ENCODE peak calls at places on chromosomes 4 and X, in four cellular contexts. Q is WTC11, P is HepG2, J is K562. G is an unnamed sample.

GRCh38 chr4:109978704-109979103 is 66.0 kb downstream of the EGF start:
- DNase-seq in J (no peak), P (no peak), Q (no peak), G (no peak)

GRCh38 chr4:47462799-47463234 is 685 bp downstream of the COMMD8 start:
- DNase-seq in P (no peak), J (no peak), Q (no peak), G (no peak)

GRCh38 chrX:87961471-87961870 is 443.9 kb downstream of the KLHL4 start:
- DNase-seq in P (no peak), J (no peak), Q (no peak), G (no peak)

GRCh38 chrX:16695079-16695676 is 17.3 kb downstream of the CTPS2 start:
- DNase-seq in Q (peak), P (peak), J (peak), G (peak)

GRCh38 chrX:43968347-43968746 is 4.8 kb downstream of the NDP start:
- DNase-seq in Q (no peak), J (no peak), P (no peak), G (no peak)

GRCh38 chrX:1249101-1249887 is 19.3 kb upstream of the CSF2RA start:
- DNase-seq in P (peak), Q (peak), J (no peak), G (no peak)

GRCh38 chr4:162163892-162164759 is at the start of gene FSTL5:
- DNase-seq in P (peak), Q (peak), J (peak), G (peak)

GRCh38 chr4:128341634-128342033 is 54.0 kb upstream of the PGRMC2 start:
- DNase-seq in J (no peak), Q (no peak), P (peak), G (no peak)

GRCh38 chr4:77040856-77041576 is 34.8 kb downstream of the CCNI start:
- DNase-seq in J (no peak), P (no peak), Q (no peak), G (no peak)

GRCh38 chr4:76984127-76984526 is 34.6 kb downstream of the SEPTIN11 start:
- DNase-seq in Q (no peak), P (peak), J (peak), G (no peak)

GRCh38 chr4:19739101-19739651 is 512.5 kb upstream of the SLIT2 start:
- DNase-seq in P (no peak), Q (no peak), J (no peak), G (peak)

GRCh38 chrX:3384330-3384729 is 37.9 kb upstream of the MXRA5 start:
- DNase-seq in J (no peak), P (no peak), Q (no peak), G (no peak)

GRCh38 chrX:22097295-22097694 is 65.2 kb downstream of the PHEX start:
- DNase-seq in J (no peak), P (no peak), Q (no peak), G (peak)

GRCh38 chr4:8380511-8381415 is 59.8 kb downstream of the ACOX3 start:
- DNase-seq in J (no peak), Q (no peak), P (no peak), G (no peak)

GRCh38 chr4:48554606-48555005 is 64.6 kb downstream of the ZAR1 start:
- DNase-seq in J (no peak), P (no peak), Q (no peak), G (no peak)

GRCh38 chrX:3638280-3638873 is 75.1 kb downstream of the PRKX start:
- DNase-seq in J (peak), Q (peak), P (peak), G (peak)

GRCh38 chrX:132413459-132413858 is 75.4 kb downstream of the MBNL3 start:
- DNase-seq in Q (peak), J (peak), P (peak), G (peak)

GRCh38 chr4:80446664-80447063 is 111.1 kb downstream of the CFAP299 start:
- DNase-seq in P (no peak), J (no peak), Q (no peak), G (no peak)

GRCh38 chrX:45479835-45480422 is 279.3 kb upstream of the DIPK2B start:
- DNase-seq in J (no peak), Q (no peak), P (peak), G (peak)

GRCh38 chr4:114087596-114088230 is 108.3 kb upstream of the ARSJ start:
- DNase-seq in P (no peak), J (no peak), Q (no peak), G (no peak)

GRCh38 chrX:87941841-87942240 is 424.2 kb downstream of the KLHL4 start:
- DNase-seq in Q (no peak), J (no peak), P (no peak), G (no peak)

GRCh38 chr4:98204236-98204553 is 57.0 kb upstream of the RAP1GDS1 start:
- DNase-seq in P (no peak), J (no peak), Q (no peak), G (no peak)

GRCh38 chr4:38563703-38564490 is 100.1 kb upstream of the KLF3 start:
- DNase-seq in P (no peak), J (no peak), Q (no peak), G (no peak)

GRCh38 chrX:119692241-119693031 is 532 bp downstream of the SEPTIN6 start:
- DNase-seq in Q (peak), P (no peak), J (peak), G (peak)

GRCh38 chr4:189823611-189824010 is 117.1 kb upstream of the FRG1 start:
- DNase-seq in Q (no peak), P (no peak), J (no peak), G (no peak)

GRCh38 chr4:113809313-113809712 is 47.8 kb upstream of the CAMK2D start:
- DNase-seq in J (no peak), P (no peak), Q (no peak), G (no peak)

GRCh38 chr4:175906397-175906796 is 94.3 kb upstream of the GPM6A start:
- DNase-seq in Q (no peak), J (no peak), P (no peak), G (no peak)

GRCh38 chr4:140790765-140791164 is 34.6 kb upstream of the TBC1D9 start:
- DNase-seq in P (no peak), J (no peak), Q (no peak), G (no peak)

GRCh38 chr4:77619408-77619807 is 13.8 kb downstream of the CXCL13 start:
- DNase-seq in P (no peak), J (no peak), Q (no peak), G (no peak)

GRCh38 chrX:39850630-39851152 is 247.1 kb downstream of the BCOR start:
- DNase-seq in Q (peak), J (peak), P (no peak), G (no peak)

GRCh38 chr4:121706595-121707021 is 9.8 kb upstream of the ANXA5 start:
- DNase-seq in J (no peak), P (no peak), Q (no peak), G (no peak)

GRCh38 chrX:41352329-41352801 is 18.4 kb downstream of the DDX3X start:
- DNase-seq in J (no peak), P (no peak), Q (no peak), G (no peak)
- TF ChIP-seq NR3C1 in J (no peak), P (no peak), Q (no peak), G (no peak)

GRCh38 chr4:25900310-25900709 is 13.7 kb upstream of the SMIM20 start:
- DNase-seq in J (no peak), Q (no peak), P (no peak), G (no peak)
- TF ChIP-seq NR3C1 in J (no peak), Q (no peak), P (no peak), G (no peak)

GRCh38 chr4:70559216-70559830 is 32.7 kb upstream of the AMBN start:
- DNase-seq in Q (peak), P (peak), J (peak), G (peak)
- TF ChIP-seq NR3C1 in Q (no peak), P (no peak), J (no peak), G (no peak)

GRCh38 chrX:49915352-49916222 is 6.8 kb upstream of the CLCN5 start:
- DNase-seq in J (peak), Q (peak), P (peak), G (peak)
- TF ChIP-seq NR3C1 in J (no peak), Q (no peak), P (no peak), G (no peak)

GRCh38 chrX:150736478-150736877 is 43.3 kb downstream of the MTMR1 start:
- DNase-seq in J (no peak), Q (no peak), P (no peak), G (no peak)

GRCh38 chrX:150731795-150732194 is 38.6 kb downstream of the MTMR1 start:
- DNase-seq in Q (no peak), J (peak), P (no peak), G (no peak)

GRCh38 chrX:150729956-150730355 is 36.8 kb downstream of the MTMR1 start:
- DNase-seq in P (no peak), J (no peak), Q (no peak), G (no peak)

DNA sequence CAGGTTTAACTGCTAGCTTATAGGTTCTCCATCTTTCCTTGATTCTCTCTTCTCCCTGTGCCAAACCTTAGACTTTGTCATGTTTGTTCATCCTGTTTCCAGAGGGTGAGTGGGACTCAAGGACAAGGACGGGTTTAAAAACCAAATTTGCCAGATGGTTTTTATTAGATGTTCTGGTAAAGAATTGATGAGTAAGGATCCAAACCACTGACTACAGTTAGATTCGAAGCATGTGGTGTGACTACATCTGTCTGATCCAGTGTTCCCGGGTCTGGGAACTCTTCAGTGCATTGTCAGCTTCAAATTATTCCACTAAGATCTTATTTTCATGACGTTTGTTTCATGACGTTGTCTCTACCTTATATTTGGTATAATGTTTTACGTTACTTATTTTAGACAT is 37.5 kb downstream of the MTMR1 start:
- DNase-seq in P (no peak), Q (no peak), J (no peak), G (no peak)
- TF ChIP-seq NR3C1 in P (no peak), Q (no peak), J (no peak), G (no peak)

DNA sequence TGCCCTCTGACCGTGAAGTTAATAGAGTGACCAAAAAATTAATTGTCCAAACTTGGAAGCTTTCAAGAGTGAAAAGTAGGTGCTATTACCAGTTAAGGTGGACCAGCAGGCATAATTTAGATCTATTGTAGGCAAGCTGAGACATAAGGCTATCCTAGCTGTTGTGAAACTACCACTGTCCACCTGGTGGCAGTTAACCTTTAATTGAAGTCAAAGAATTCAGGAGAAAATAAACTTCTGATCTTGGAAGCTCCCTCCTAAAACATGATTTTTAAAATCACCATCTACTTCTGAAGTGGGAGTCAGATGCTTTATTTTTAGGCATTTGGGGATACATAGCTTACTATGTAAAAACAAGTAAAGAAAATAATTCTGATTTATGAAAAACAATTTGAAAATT is 636.3 kb upstream of the HTR2C start:
- DNase-seq in Q (no peak), J (peak), P (peak), G (no peak)
- TF ChIP-seq NR3C1 in Q (no peak), J (no peak), P (no peak), G (no peak)

GRCh38 chr4:21952549-21952948 is 4.0 kb upstream of the KCNIP4 start:
- DNase-seq in J (no peak), P (no peak), Q (no peak), G (no peak)

GRCh38 chr4:21946858-21947257 is 1.7 kb downstream of the KCNIP4 start:
- DNase-seq in J (no peak), Q (no peak), P (no peak), G (no peak)

GRCh38 chr4:21949073-21949457 is 493 bp upstream of the KCNIP4 start:
- DNase-seq in J (no peak), P (no peak), Q (no peak), G (no peak)

GRCh38 chr4:21947768-21948346 is 715 bp downstream of the KCNIP4 start:
- DNase-seq in P (no peak), J (no peak), Q (no peak), G (no peak)

DNA sequence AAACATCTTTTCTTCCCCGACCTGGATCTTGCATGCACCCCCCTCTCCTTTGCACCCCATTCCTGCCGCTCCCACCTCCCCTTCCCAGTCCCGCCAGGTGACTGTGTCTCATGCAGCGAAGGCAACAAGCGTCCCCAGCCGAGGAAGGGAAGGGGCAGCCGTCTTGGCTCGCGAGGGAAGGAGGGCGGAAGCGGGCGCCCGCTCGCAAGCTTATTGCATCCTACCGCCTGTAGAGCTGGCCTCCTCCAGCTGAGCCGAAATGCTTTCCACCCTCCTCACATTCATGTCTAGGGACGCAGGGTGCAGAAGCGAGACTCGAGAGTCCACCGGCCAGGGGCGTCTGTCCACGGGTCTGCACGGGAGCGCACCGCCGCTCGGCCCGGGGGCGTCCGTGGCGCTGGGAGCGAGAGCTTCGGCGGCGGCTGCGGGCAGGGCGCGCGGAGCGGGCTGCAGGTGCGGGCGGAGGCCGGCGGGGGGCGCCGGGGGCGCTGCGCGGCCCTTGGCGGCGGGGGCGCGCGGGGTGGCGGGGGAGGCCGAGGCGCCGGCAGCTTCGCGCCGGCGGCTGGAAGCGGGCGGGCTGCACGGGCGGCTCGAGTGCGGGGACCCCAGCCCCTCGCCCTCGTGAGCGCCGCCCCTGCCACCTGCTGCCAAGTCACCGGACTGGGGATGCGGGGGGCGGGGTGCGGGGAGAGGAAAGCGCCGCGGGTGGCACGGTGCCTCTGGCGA is at the start of gene KCNIP4:
- DNase-seq in P (no peak), J (no peak), Q (peak), G (no peak)
- TF ChIP-seq NR3C1 in P (no peak), J (no peak), Q (no peak), G (no peak)

GRCh38 chrX:130094712-130095111 is 15.6 kb downstream of the ELF4 start:
- DNase-seq in J (no peak), P (no peak), Q (no peak), G (no peak)

GRCh38 chrX:130086414-130087207 is 23.7 kb downstream of the ELF4 start:
- DNase-seq in P (no peak), Q (no peak), J (peak), G (no peak)

GRCh38 chrX:130093271-130093670 is 17.0 kb downstream of the ELF4 start:
- DNase-seq in Q (no peak), P (no peak), J (no peak), G (no peak)

GRCh38 chrX:130095249-130095648 is 15.0 kb downstream of the ELF4 start:
- DNase-seq in P (no peak), Q (no peak), J (no peak), G (no peak)

DNA sequence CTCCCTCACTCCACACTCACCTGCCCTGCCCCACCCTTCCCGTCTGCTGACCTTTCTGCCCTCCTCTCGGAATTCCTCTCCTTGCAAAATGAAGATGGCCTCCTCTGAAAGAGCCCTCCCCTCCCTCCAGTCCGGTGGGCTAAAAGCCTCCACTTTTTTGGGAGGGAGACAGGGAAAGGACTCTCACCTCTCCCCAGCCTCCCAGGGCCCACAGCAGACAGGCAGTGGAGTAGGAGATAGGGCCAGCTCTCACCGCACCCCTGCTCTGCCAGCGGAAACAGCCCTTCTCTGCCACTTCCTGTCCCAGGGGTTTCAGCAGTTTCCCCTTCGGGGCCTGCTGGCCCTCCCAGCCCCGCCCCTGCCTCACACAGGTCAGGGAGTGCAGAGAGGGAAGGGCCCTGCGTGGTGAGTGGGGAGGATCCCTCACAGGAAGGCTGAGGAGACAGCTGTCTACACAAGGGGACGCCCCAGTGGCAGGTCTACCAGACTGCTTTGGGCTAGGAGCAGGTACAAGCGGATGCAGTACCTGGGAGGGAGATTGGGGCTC is 18.2 kb downstream of the ELF4 start:
- DNase-seq in P (peak), J (peak), Q (peak), G (no peak)
- TF ChIP-seq NR3C1 in P (no peak), J (no peak), Q (no peak), G (no peak)

DNA sequence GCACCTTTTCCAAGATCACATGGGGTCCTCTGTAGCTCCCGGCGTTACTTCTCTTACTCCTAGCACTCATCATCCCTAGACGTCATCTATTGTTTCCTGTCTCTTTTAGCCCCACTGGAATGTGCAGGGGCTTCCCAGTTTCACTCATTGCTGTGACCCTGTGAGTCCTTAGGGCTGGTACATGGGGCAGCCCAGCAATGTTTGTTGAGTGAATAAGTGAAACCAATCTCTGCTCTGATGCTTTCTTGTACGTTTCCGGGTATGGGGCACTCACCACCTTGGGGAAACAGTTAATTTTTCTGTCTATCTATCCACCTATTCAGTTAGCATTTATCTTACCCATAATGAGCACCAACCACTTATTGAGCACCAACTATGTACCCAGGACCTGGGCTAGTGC is 16.1 kb downstream of the MSX1 start:
- DNase-seq in P (no peak), J (no peak), Q (no peak), G (no peak)
- TF ChIP-seq NR3C1 in P (no peak), J (no peak), Q (no peak), G (no peak)

G was measured in A549.